ENCODE peak calls at places on chromosomes 12 and 14, in five cellular contexts. One of them, this sample, is unnamed.
A peak's percentile ranks its signal among the peaks of the same experiment; 100 is the strongest.

GRCh38 chr12:45434094-45434493 is 218.2 kb downstream of the ANO6 start:
- DNase-seq in Peyer's patch: no peak
- DNase-seq in pancreas: no peak
- DNase-seq in endothelial cell: no peak
- DNase-seq in activated CD8-positive, alpha-beta T cell treated with anti-CD3 and anti-CD28 coated beads for 36 hours: no peak
- DNase-seq in this sample: no peak

GRCh38 chr12:22670762-22671161 is 45.8 kb downstream of the ETNK1 start:
- DNase-seq in Peyer's patch: no peak
- DNase-seq in pancreas: no peak
- DNase-seq in endothelial cell: no peak
- DNase-seq in activated CD8-positive, alpha-beta T cell treated with anti-CD3 and anti-CD28 coated beads for 36 hours: no peak
- DNase-seq in this sample: no peak

GRCh38 chr12:105562727-105563072 is 232.2 kb downstream of the C12orf75 start:
- DNase-seq in Peyer's patch: no peak
- DNase-seq in pancreas: no peak
- DNase-seq in endothelial cell: no peak
- DNase-seq in activated CD8-positive, alpha-beta T cell treated with anti-CD3 and anti-CD28 coated beads for 36 hours: no peak
- DNase-seq in this sample: no peak

GRCh38 chr14:90450151-90450550 is 53.3 kb downstream of the CALM1 start:
- DNase-seq in Peyer's patch: no peak
- DNase-seq in pancreas: no peak
- DNase-seq in endothelial cell: no peak
- DNase-seq in activated CD8-positive, alpha-beta T cell treated with anti-CD3 and anti-CD28 coated beads for 36 hours: no peak
- DNase-seq in this sample: no peak

GRCh38 chr12:95318071-95318545 is 100.5 kb downstream of the VEZT start:
- DNase-seq in Peyer's patch: no peak
- DNase-seq in pancreas: no peak
- DNase-seq in endothelial cell: no peak
- DNase-seq in activated CD8-positive, alpha-beta T cell treated with anti-CD3 and anti-CD28 coated beads for 36 hours: no peak
- DNase-seq in this sample: no peak

GRCh38 chr14:74898694-74899093 is 17.0 kb downstream of the DLST start:
- DNase-seq in Peyer's patch: no peak
- DNase-seq in pancreas: no peak
- DNase-seq in endothelial cell: no peak
- DNase-seq in activated CD8-positive, alpha-beta T cell treated with anti-CD3 and anti-CD28 coated beads for 36 hours: no peak
- DNase-seq in this sample: no peak

GRCh38 chr12:10067942-10068341 is 30.8 kb downstream of the CLEC1A start:
- DNase-seq in Peyer's patch: no peak
- DNase-seq in pancreas: no peak
- DNase-seq in endothelial cell: peak; percentile 38
- DNase-seq in activated CD8-positive, alpha-beta T cell treated with anti-CD3 and anti-CD28 coated beads for 36 hours: no peak
- DNase-seq in this sample: no peak

GRCh38 chr14:75427482-75428229 is at the start of gene JDP2:
- DNase-seq in Peyer's patch: peak; percentile 94
- DNase-seq in pancreas: peak; percentile 97
- DNase-seq in endothelial cell: peak; percentile 63
- DNase-seq in activated CD8-positive, alpha-beta T cell treated with anti-CD3 and anti-CD28 coated beads for 36 hours: peak; percentile 66
- DNase-seq in this sample: peak; percentile 68

GRCh38 chr12:119036878-119037493 is 55.6 kb downstream of the SRRM4 start:
- DNase-seq in Peyer's patch: no peak
- DNase-seq in pancreas: no peak
- DNase-seq in endothelial cell: peak; percentile 33
- DNase-seq in activated CD8-positive, alpha-beta T cell treated with anti-CD3 and anti-CD28 coated beads for 36 hours: peak; percentile 24
- DNase-seq in this sample: peak; percentile 54

GRCh38 chr12:118960865-118961264 is 20.5 kb upstream of the SRRM4 start:
- DNase-seq in Peyer's patch: no peak
- DNase-seq in pancreas: no peak
- DNase-seq in endothelial cell: no peak
- DNase-seq in activated CD8-positive, alpha-beta T cell treated with anti-CD3 and anti-CD28 coated beads for 36 hours: no peak
- DNase-seq in this sample: no peak

GRCh38 chr14:30960216-30960615 is 65.2 kb upstream of the AP4S1 start:
- DNase-seq in Peyer's patch: no peak
- DNase-seq in pancreas: no peak
- DNase-seq in endothelial cell: no peak
- DNase-seq in activated CD8-positive, alpha-beta T cell treated with anti-CD3 and anti-CD28 coated beads for 36 hours: no peak
- DNase-seq in this sample: no peak

GRCh38 chr14:72615511-72616121 is 278.3 kb downstream of the DPF3 start:
- DNase-seq in Peyer's patch: no peak
- DNase-seq in pancreas: no peak
- DNase-seq in endothelial cell: no peak
- DNase-seq in activated CD8-positive, alpha-beta T cell treated with anti-CD3 and anti-CD28 coated beads for 36 hours: no peak
- DNase-seq in this sample: no peak

GRCh38 chr14:36553650-36554260 is 28.7 kb downstream of the NKX2-8 start:
- DNase-seq in Peyer's patch: no peak
- DNase-seq in pancreas: no peak
- DNase-seq in endothelial cell: no peak
- DNase-seq in activated CD8-positive, alpha-beta T cell treated with anti-CD3 and anti-CD28 coated beads for 36 hours: peak; percentile 20
- DNase-seq in this sample: peak; percentile 42

GRCh38 chr14:101179691-101180211 is 276.2 kb upstream of the RTL1 start:
- DNase-seq in Peyer's patch: no peak
- DNase-seq in pancreas: no peak
- DNase-seq in endothelial cell: no peak
- DNase-seq in activated CD8-positive, alpha-beta T cell treated with anti-CD3 and anti-CD28 coated beads for 36 hours: no peak
- DNase-seq in this sample: peak; percentile 12

GRCh38 chr14:95226801-95227200 is 69.5 kb upstream of the DICER1 start:
- DNase-seq in Peyer's patch: no peak
- DNase-seq in pancreas: no peak
- DNase-seq in endothelial cell: no peak
- DNase-seq in activated CD8-positive, alpha-beta T cell treated with anti-CD3 and anti-CD28 coated beads for 36 hours: no peak
- DNase-seq in this sample: no peak

GRCh38 chr12:88310069-88310468 is 168.0 kb downstream of the TMTC3 start:
- DNase-seq in Peyer's patch: no peak
- DNase-seq in pancreas: no peak
- DNase-seq in endothelial cell: no peak
- DNase-seq in activated CD8-positive, alpha-beta T cell treated with anti-CD3 and anti-CD28 coated beads for 36 hours: no peak
- DNase-seq in this sample: no peak

GRCh38 chr12:54933381-54933780 is 51.2 kb downstream of the TESPA1 start:
- DNase-seq in Peyer's patch: no peak
- DNase-seq in pancreas: no peak
- DNase-seq in endothelial cell: no peak
- DNase-seq in activated CD8-positive, alpha-beta T cell treated with anti-CD3 and anti-CD28 coated beads for 36 hours: peak; percentile 50
- DNase-seq in this sample: no peak

GRCh38 chr12:49059385-49060232 is 985 bp downstream of the KMT2D start:
- DNase-seq in Peyer's patch: peak; percentile 59
- DNase-seq in pancreas: no peak
- DNase-seq in endothelial cell: peak; percentile 59
- DNase-seq in activated CD8-positive, alpha-beta T cell treated with anti-CD3 and anti-CD28 coated beads for 36 hours: peak; percentile 50
- DNase-seq in this sample: no peak

GRCh38 chr14:38669027-38669426 is 413.1 kb upstream of the CLEC14A start:
- DNase-seq in Peyer's patch: no peak
- DNase-seq in pancreas: no peak
- DNase-seq in endothelial cell: no peak
- DNase-seq in activated CD8-positive, alpha-beta T cell treated with anti-CD3 and anti-CD28 coated beads for 36 hours: no peak
- DNase-seq in this sample: no peak

GRCh38 chr12:115070313-115070712 is 386.3 kb upstream of the TBX3 start:
- DNase-seq in Peyer's patch: no peak
- DNase-seq in pancreas: no peak
- DNase-seq in endothelial cell: no peak
- DNase-seq in activated CD8-positive, alpha-beta T cell treated with anti-CD3 and anti-CD28 coated beads for 36 hours: no peak
- DNase-seq in this sample: no peak

GRCh38 chr12:89239534-89239933 is 112.8 kb downstream of the DUSP6 start:
- DNase-seq in Peyer's patch: no peak
- DNase-seq in pancreas: no peak
- DNase-seq in endothelial cell: no peak
- DNase-seq in activated CD8-positive, alpha-beta T cell treated with anti-CD3 and anti-CD28 coated beads for 36 hours: no peak
- DNase-seq in this sample: no peak

GRCh38 chr14:34324363-34324795 is 137.7 kb downstream of the SPTSSA start:
- DNase-seq in Peyer's patch: no peak
- DNase-seq in pancreas: no peak
- DNase-seq in endothelial cell: peak; percentile 55
- DNase-seq in activated CD8-positive, alpha-beta T cell treated with anti-CD3 and anti-CD28 coated beads for 36 hours: peak; percentile 16
- DNase-seq in this sample: peak; percentile 58

GRCh38 chr12:126198516-126198915 is 1133.3 kb downstream of the AACS start:
- DNase-seq in Peyer's patch: no peak
- DNase-seq in pancreas: no peak
- DNase-seq in endothelial cell: no peak
- DNase-seq in activated CD8-positive, alpha-beta T cell treated with anti-CD3 and anti-CD28 coated beads for 36 hours: no peak
- DNase-seq in this sample: no peak

GRCh38 chr12:57461904-57462306 is 2.3 kb downstream of the GLI1 start:
- DNase-seq in Peyer's patch: no peak
- DNase-seq in pancreas: no peak
- DNase-seq in endothelial cell: no peak
- DNase-seq in activated CD8-positive, alpha-beta T cell treated with anti-CD3 and anti-CD28 coated beads for 36 hours: peak; percentile 57
- DNase-seq in this sample: peak; percentile 51

GRCh38 chr12:125018356-125018755 is 24.9 kb downstream of the BRI3BP start:
- DNase-seq in Peyer's patch: no peak
- DNase-seq in pancreas: no peak
- DNase-seq in endothelial cell: no peak
- DNase-seq in activated CD8-positive, alpha-beta T cell treated with anti-CD3 and anti-CD28 coated beads for 36 hours: no peak
- DNase-seq in this sample: no peak

GRCh38 chr14:72793154-72793725 is 100.7 kb downstream of the DPF3 start:
- DNase-seq in Peyer's patch: no peak
- DNase-seq in pancreas: no peak
- DNase-seq in endothelial cell: no peak
- DNase-seq in activated CD8-positive, alpha-beta T cell treated with anti-CD3 and anti-CD28 coated beads for 36 hours: no peak
- DNase-seq in this sample: no peak

GRCh38 chr14:91888641-91889476 is 21.5 kb upstream of the TC2N start:
- DNase-seq in Peyer's patch: no peak
- DNase-seq in pancreas: no peak
- DNase-seq in endothelial cell: no peak
- DNase-seq in activated CD8-positive, alpha-beta T cell treated with anti-CD3 and anti-CD28 coated beads for 36 hours: no peak
- DNase-seq in this sample: no peak

GRCh38 chr12:119307747-119308146 is 26.8 kb upstream of the CCDC60 start:
- DNase-seq in Peyer's patch: no peak
- DNase-seq in pancreas: no peak
- DNase-seq in endothelial cell: no peak
- DNase-seq in activated CD8-positive, alpha-beta T cell treated with anti-CD3 and anti-CD28 coated beads for 36 hours: no peak
- DNase-seq in this sample: no peak

GRCh38 chr12:91529829-91530228 is 347.2 kb upstream of the DCN start:
- DNase-seq in Peyer's patch: no peak
- DNase-seq in pancreas: no peak
- DNase-seq in endothelial cell: no peak
- DNase-seq in activated CD8-positive, alpha-beta T cell treated with anti-CD3 and anti-CD28 coated beads for 36 hours: no peak
- DNase-seq in this sample: no peak

GRCh38 chr14:57709909-57710308 is 156.0 kb downstream of the SLC35F4 start:
- DNase-seq in Peyer's patch: no peak
- DNase-seq in pancreas: no peak
- DNase-seq in endothelial cell: no peak
- DNase-seq in activated CD8-positive, alpha-beta T cell treated with anti-CD3 and anti-CD28 coated beads for 36 hours: no peak
- DNase-seq in this sample: no peak

GRCh38 chr14:70130498-70130897 is 58.3 kb downstream of the SLC8A3 start:
- DNase-seq in Peyer's patch: no peak
- DNase-seq in pancreas: no peak
- DNase-seq in endothelial cell: no peak
- DNase-seq in activated CD8-positive, alpha-beta T cell treated with anti-CD3 and anti-CD28 coated beads for 36 hours: no peak
- DNase-seq in this sample: no peak

GRCh38 chr14:69037790-69038448 is 58.8 kb upstream of the ACTN1 start:
- DNase-seq in Peyer's patch: no peak
- DNase-seq in pancreas: no peak
- DNase-seq in endothelial cell: no peak
- DNase-seq in activated CD8-positive, alpha-beta T cell treated with anti-CD3 and anti-CD28 coated beads for 36 hours: no peak
- DNase-seq in this sample: no peak

GRCh38 chr14:93375673-93376156 is 28.7 kb downstream of the COX8C start:
- DNase-seq in Peyer's patch: peak; percentile 70
- DNase-seq in pancreas: no peak
- DNase-seq in endothelial cell: no peak
- DNase-seq in activated CD8-positive, alpha-beta T cell treated with anti-CD3 and anti-CD28 coated beads for 36 hours: no peak
- DNase-seq in this sample: peak; percentile 39

GRCh38 chr14:68042002-68042401 is 222.4 kb downstream of the RAD51B start:
- DNase-seq in Peyer's patch: no peak
- DNase-seq in pancreas: no peak
- DNase-seq in endothelial cell: no peak
- DNase-seq in activated CD8-positive, alpha-beta T cell treated with anti-CD3 and anti-CD28 coated beads for 36 hours: no peak
- DNase-seq in this sample: no peak

GRCh38 chr14:88323520-88324199 is 591 bp upstream of the KCNK10 start:
- DNase-seq in Peyer's patch: peak; percentile 49
- DNase-seq in pancreas: peak; percentile 13
- DNase-seq in endothelial cell: peak; percentile 58
- DNase-seq in activated CD8-positive, alpha-beta T cell treated with anti-CD3 and anti-CD28 coated beads for 36 hours: peak; percentile 32
- DNase-seq in this sample: peak; percentile 90

GRCh38 chr14:69896080-69896479 is 16.9 kb downstream of the SMOC1 start:
- DNase-seq in Peyer's patch: no peak
- DNase-seq in pancreas: no peak
- DNase-seq in endothelial cell: no peak
- DNase-seq in activated CD8-positive, alpha-beta T cell treated with anti-CD3 and anti-CD28 coated beads for 36 hours: no peak
- DNase-seq in this sample: no peak

GRCh38 chr14:71243697-71244096 is 336.4 kb downstream of the PCNX1 start:
- DNase-seq in Peyer's patch: no peak
- DNase-seq in pancreas: no peak
- DNase-seq in endothelial cell: no peak
- DNase-seq in activated CD8-positive, alpha-beta T cell treated with anti-CD3 and anti-CD28 coated beads for 36 hours: no peak
- DNase-seq in this sample: no peak

GRCh38 chr14:99716091-99716849 is 32.2 kb downstream of the CYP46A1 start:
- DNase-seq in Peyer's patch: peak; percentile 29
- DNase-seq in pancreas: no peak
- DNase-seq in endothelial cell: no peak
- DNase-seq in activated CD8-positive, alpha-beta T cell treated with anti-CD3 and anti-CD28 coated beads for 36 hours: no peak
- DNase-seq in this sample: no peak

GRCh38 chr12:57837779-57838562 is 8.6 kb downstream of the CTDSP2 start:
- DNase-seq in Peyer's patch: no peak
- DNase-seq in pancreas: no peak
- DNase-seq in endothelial cell: no peak
- DNase-seq in activated CD8-positive, alpha-beta T cell treated with anti-CD3 and anti-CD28 coated beads for 36 hours: peak; percentile 37
- DNase-seq in this sample: no peak

GRCh38 chr12:132559652-132560420 is 50.5 kb downstream of the LRCOL1 start:
- DNase-seq in Peyer's patch: peak; percentile 61
- DNase-seq in pancreas: no peak
- DNase-seq in endothelial cell: peak; percentile 61
- DNase-seq in activated CD8-positive, alpha-beta T cell treated with anti-CD3 and anti-CD28 coated beads for 36 hours: peak; percentile 41
- DNase-seq in this sample: peak; percentile 89
- TF ChIP-seq CTCF in Peyer's patch: no peak
- TF ChIP-seq CTCF in pancreas: no peak
- TF ChIP-seq CTCF in endothelial cell: no peak
- TF ChIP-seq CTCF in activated CD8-positive, alpha-beta T cell treated with anti-CD3 and anti-CD28 coated beads for 36 hours: no peak
- TF ChIP-seq CTCF in this sample: no peak

DNA sequence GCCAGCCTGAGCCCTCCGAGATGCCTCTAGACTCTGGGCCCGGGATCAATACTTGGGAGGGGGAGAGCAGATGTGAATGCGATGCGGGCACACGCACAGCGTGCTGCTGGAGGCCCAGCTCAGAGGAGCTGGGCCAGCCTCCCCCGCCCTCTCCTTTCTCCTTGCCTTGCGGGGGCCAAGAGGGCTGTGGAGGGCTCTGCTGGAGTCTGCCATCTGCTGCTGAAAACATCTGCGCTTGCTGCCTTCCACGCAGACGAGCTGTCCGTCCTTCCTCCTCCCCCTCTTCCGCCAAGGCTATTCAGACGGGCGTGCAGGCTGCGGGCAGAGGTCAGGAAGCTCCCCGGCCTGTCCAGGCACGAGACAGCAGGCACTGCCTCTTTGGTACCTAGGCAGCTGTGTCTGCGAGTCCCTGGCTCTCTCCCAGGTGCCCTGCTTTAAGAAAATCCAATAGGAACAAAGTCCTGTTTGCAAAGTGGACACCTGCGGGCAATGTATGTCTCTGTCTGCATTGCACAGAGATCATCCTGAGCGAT is 75.2 kb downstream of the SPRING1 start:
- DNase-seq in Peyer's patch: peak; percentile 55
- DNase-seq in pancreas: peak; percentile 33
- DNase-seq in endothelial cell: peak; percentile 8
- DNase-seq in activated CD8-positive, alpha-beta T cell treated with anti-CD3 and anti-CD28 coated beads for 36 hours: no peak
- DNase-seq in this sample: no peak
- TF ChIP-seq CTCF in Peyer's patch: no peak
- TF ChIP-seq CTCF in pancreas: no peak
- TF ChIP-seq CTCF in endothelial cell: no peak
- TF ChIP-seq CTCF in activated CD8-positive, alpha-beta T cell treated with anti-CD3 and anti-CD28 coated beads for 36 hours: no peak
- TF ChIP-seq CTCF in this sample: no peak

GRCh38 chr14:33103489-33103888 is 164.8 kb downstream of the NPAS3 start:
- DNase-seq in Peyer's patch: no peak
- DNase-seq in pancreas: no peak
- DNase-seq in endothelial cell: no peak
- DNase-seq in activated CD8-positive, alpha-beta T cell treated with anti-CD3 and anti-CD28 coated beads for 36 hours: no peak
- DNase-seq in this sample: no peak
- TF ChIP-seq CTCF in Peyer's patch: no peak
- TF ChIP-seq CTCF in pancreas: no peak
- TF ChIP-seq CTCF in endothelial cell: no peak
- TF ChIP-seq CTCF in activated CD8-positive, alpha-beta T cell treated with anti-CD3 and anti-CD28 coated beads for 36 hours: no peak
- TF ChIP-seq CTCF in this sample: no peak

GRCh38 chr12:97177482-97177881 is 270.4 kb downstream of the NEDD1 start:
- DNase-seq in Peyer's patch: no peak
- DNase-seq in pancreas: no peak
- DNase-seq in endothelial cell: no peak
- DNase-seq in activated CD8-positive, alpha-beta T cell treated with anti-CD3 and anti-CD28 coated beads for 36 hours: no peak
- DNase-seq in this sample: no peak
- TF ChIP-seq CTCF in Peyer's patch: no peak
- TF ChIP-seq CTCF in pancreas: no peak
- TF ChIP-seq CTCF in endothelial cell: no peak
- TF ChIP-seq CTCF in activated CD8-positive, alpha-beta T cell treated with anti-CD3 and anti-CD28 coated beads for 36 hours: no peak
- TF ChIP-seq CTCF in this sample: no peak

This sample was measured in GM13976.